ENCODE peak calls at places on chromosomes 1 and 21, in six cellular contexts. One of them, this sample, is unnamed.

GRCh38 chr1:153929981-153930948 is 7.5 kb upstream of the GATAD2B start:
- DNase-seq in mesenchymal stem cell: no peak
- DNase-seq in H1: no peak
- DNase-seq in H9: no peak
- DNase-seq in neuronal stem cell: no peak
- DNase-seq in IMR-90: no peak
- DNase-seq in this sample: no peak

GRCh38 chr21:35291963-35292627 is 243.0 kb upstream of the RUNX1 start:
- DNase-seq in mesenchymal stem cell: peak; percentile 88
- DNase-seq in H1: no peak
- DNase-seq in H9: no peak
- DNase-seq in neuronal stem cell: no peak
- DNase-seq in IMR-90: peak; percentile 52
- DNase-seq in this sample: peak; percentile 30

GRCh38 chr1:197862671-197863070 is 39.8 kb upstream of the C1orf53 start:
- DNase-seq in mesenchymal stem cell: no peak
- DNase-seq in H1: no peak
- DNase-seq in H9: no peak
- DNase-seq in neuronal stem cell: no peak
- DNase-seq in IMR-90: peak; percentile 12
- DNase-seq in this sample: no peak

GRCh38 chr1:914891-915280 is 8.8 kb upstream of the SAMD11 start:
- DNase-seq in mesenchymal stem cell: no peak
- DNase-seq in H1: no peak
- DNase-seq in H9: no peak
- DNase-seq in neuronal stem cell: no peak
- DNase-seq in IMR-90: no peak
- DNase-seq in this sample: no peak

GRCh38 chr1:228487336-228488106 is at the start of gene RNF187:
- DNase-seq in mesenchymal stem cell: no peak
- DNase-seq in H1: peak; percentile 95
- DNase-seq in H9: no peak
- DNase-seq in neuronal stem cell: no peak
- DNase-seq in IMR-90: peak; percentile 18
- DNase-seq in this sample: peak; percentile 87

GRCh38 chr1:17520473-17521319 is 18.8 kb upstream of the ARHGEF10L start:
- DNase-seq in mesenchymal stem cell: no peak
- DNase-seq in H1: no peak
- DNase-seq in H9: no peak
- DNase-seq in neuronal stem cell: no peak
- DNase-seq in IMR-90: no peak
- DNase-seq in this sample: no peak

GRCh38 chr1:18290740-18291412 is 183.3 kb downstream of the IGSF21 start:
- DNase-seq in mesenchymal stem cell: no peak
- DNase-seq in H1: no peak
- DNase-seq in H9: no peak
- DNase-seq in neuronal stem cell: no peak
- DNase-seq in IMR-90: no peak
- DNase-seq in this sample: no peak

GRCh38 chr1:88998716-88999115 is 6.3 kb upstream of the KYAT3 start:
- DNase-seq in mesenchymal stem cell: peak; percentile 73
- DNase-seq in H1: no peak
- DNase-seq in H9: no peak
- DNase-seq in neuronal stem cell: peak; percentile 67
- DNase-seq in IMR-90: peak; percentile 69
- DNase-seq in this sample: peak; percentile 61

GRCh38 chr1:92961896-92962752 is 862 bp upstream of the DIPK1A start:
- DNase-seq in mesenchymal stem cell: peak; percentile 67
- DNase-seq in H1: no peak
- DNase-seq in H9: peak; percentile 57
- DNase-seq in neuronal stem cell: peak; percentile 15
- DNase-seq in IMR-90: peak; percentile 38
- DNase-seq in this sample: peak; percentile 78

GRCh38 chr1:9340864-9341263 is 48.2 kb downstream of the SPSB1 start:
- DNase-seq in mesenchymal stem cell: no peak
- DNase-seq in H1: no peak
- DNase-seq in H9: no peak
- DNase-seq in neuronal stem cell: no peak
- DNase-seq in IMR-90: no peak
- DNase-seq in this sample: no peak

GRCh38 chr1:87979079-87979478 is 650.4 kb downstream of the LMO4 start:
- DNase-seq in mesenchymal stem cell: no peak
- DNase-seq in H1: no peak
- DNase-seq in H9: no peak
- DNase-seq in neuronal stem cell: no peak
- DNase-seq in IMR-90: no peak
- DNase-seq in this sample: no peak

GRCh38 chr21:44049606-44050005 is 37.5 kb downstream of the TRAPPC10 start:
- DNase-seq in mesenchymal stem cell: no peak
- DNase-seq in H1: no peak
- DNase-seq in H9: no peak
- DNase-seq in neuronal stem cell: no peak
- DNase-seq in IMR-90: no peak
- DNase-seq in this sample: no peak

GRCh38 chr1:48675251-48675650 is 101.4 kb downstream of the BEND5 start:
- DNase-seq in mesenchymal stem cell: no peak
- DNase-seq in H1: no peak
- DNase-seq in H9: no peak
- DNase-seq in neuronal stem cell: no peak
- DNase-seq in IMR-90: no peak
- DNase-seq in this sample: no peak

GRCh38 chr1:111517464-111518225 is 14.2 kb upstream of the ADORA3 start:
- DNase-seq in mesenchymal stem cell: no peak
- DNase-seq in H1: no peak
- DNase-seq in H9: no peak
- DNase-seq in neuronal stem cell: no peak
- DNase-seq in IMR-90: no peak
- DNase-seq in this sample: no peak

GRCh38 chr1:175409938-175410337 is 217.4 kb upstream of the KIAA0040 start:
- DNase-seq in mesenchymal stem cell: no peak
- DNase-seq in H1: no peak
- DNase-seq in H9: no peak
- DNase-seq in neuronal stem cell: no peak
- DNase-seq in IMR-90: no peak
- DNase-seq in this sample: no peak

GRCh38 chr1:53919675-53920066 is 25.7 kb downstream of the DIO1 start:
- DNase-seq in mesenchymal stem cell: peak; percentile 26
- DNase-seq in H1: no peak
- DNase-seq in H9: no peak
- DNase-seq in neuronal stem cell: no peak
- DNase-seq in IMR-90: peak; percentile 29
- DNase-seq in this sample: no peak

GRCh38 chr1:77831976-77832695 is 52.7 kb downstream of the MIGA1 start:
- DNase-seq in mesenchymal stem cell: peak; percentile 92
- DNase-seq in H1: no peak
- DNase-seq in H9: no peak
- DNase-seq in neuronal stem cell: no peak
- DNase-seq in IMR-90: peak; percentile 76
- DNase-seq in this sample: no peak

GRCh38 chr1:208510192-208510952 is 266.2 kb upstream of the PLXNA2 start:
- DNase-seq in mesenchymal stem cell: peak; percentile 76
- DNase-seq in H1: no peak
- DNase-seq in H9: no peak
- DNase-seq in neuronal stem cell: no peak
- DNase-seq in IMR-90: no peak
- DNase-seq in this sample: peak; percentile 96

DNA sequence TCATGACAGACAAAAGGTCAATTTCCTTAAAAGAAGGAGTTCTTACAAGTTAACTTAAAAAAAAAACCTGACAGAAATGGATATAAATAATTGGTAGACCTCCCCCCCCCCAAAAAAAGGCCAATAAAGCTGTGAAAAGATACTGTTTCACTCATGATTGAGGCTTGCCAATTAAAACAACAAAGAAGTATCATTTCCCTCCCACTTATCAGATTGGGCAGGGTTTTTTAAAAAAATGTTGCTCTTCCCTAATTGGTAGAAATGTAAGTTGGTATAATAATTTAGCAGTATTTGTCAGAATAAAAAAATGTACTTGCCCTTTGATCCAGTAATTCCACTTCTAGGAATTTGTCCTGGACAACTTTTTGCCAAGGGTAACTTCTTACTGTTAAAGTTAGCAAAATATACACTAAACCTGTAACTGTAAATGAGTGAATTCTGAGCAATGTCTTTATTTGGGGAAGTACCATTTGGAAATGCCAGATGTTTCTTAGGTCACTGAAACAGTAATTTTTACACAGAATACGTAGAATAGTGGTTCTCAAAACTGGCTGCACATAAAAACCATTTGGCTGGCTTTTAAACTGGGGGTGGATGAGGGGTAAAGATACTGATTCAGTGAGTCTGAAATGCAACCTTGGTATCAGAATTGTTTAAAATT is 17.5 kb downstream of the RNF2 start:
- DNase-seq in mesenchymal stem cell: no peak
- DNase-seq in H1: no peak
- DNase-seq in H9: no peak
- DNase-seq in neuronal stem cell: no peak
- DNase-seq in IMR-90: peak; percentile 68
- DNase-seq in this sample: no peak
- H3K27ac ChIP-seq in mesenchymal stem cell: no peak overlapping the region
- H3K27ac ChIP-seq in H1: no peak overlapping the region
- H3K27ac ChIP-seq in H9: no peak overlapping the region
- H3K27ac ChIP-seq in neuronal stem cell: no peak overlapping the region
- H3K27ac ChIP-seq in IMR-90: no peak overlapping the region
- H3K27ac ChIP-seq in this sample: no peak overlapping the region

DNA sequence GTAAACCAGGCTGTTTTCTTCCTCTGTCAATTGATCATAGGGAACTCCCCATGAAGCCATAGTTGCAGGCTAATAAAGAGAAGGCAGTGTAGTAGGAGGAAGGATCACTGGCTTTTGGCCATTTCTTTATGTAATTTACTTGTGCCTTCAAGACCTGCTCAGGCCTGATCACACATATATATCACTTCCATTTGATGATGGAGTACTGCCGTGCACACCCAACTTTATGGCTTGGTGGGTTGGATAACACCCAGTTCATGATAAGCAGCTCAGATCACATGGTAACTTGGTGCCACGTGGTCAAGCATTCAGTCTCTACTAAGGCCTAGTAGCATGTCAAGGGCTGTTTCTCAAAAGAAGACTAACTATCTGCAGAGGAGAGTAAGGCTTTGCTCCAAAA is 4.1 kb downstream of the MROH9 start:
- DNase-seq in mesenchymal stem cell: no peak
- DNase-seq in H1: no peak
- DNase-seq in H9: no peak
- DNase-seq in neuronal stem cell: no peak
- DNase-seq in IMR-90: no peak
- DNase-seq in this sample: no peak
- H4K91ac ChIP-seq in mesenchymal stem cell: no peak overlapping the region
- H4K91ac ChIP-seq in H1: no peak overlapping the region
- H4K91ac ChIP-seq in H9: no peak overlapping the region
- H4K91ac ChIP-seq in neuronal stem cell: no peak overlapping the region
- H4K91ac ChIP-seq in IMR-90: no peak overlapping the region
- H4K91ac ChIP-seq in this sample: no peak overlapping the region

GRCh38 chr1:24517898-24518297 is 15.3 kb downstream of the RCAN3 start:
- DNase-seq in mesenchymal stem cell: no peak
- DNase-seq in H1: no peak
- DNase-seq in H9: no peak
- DNase-seq in neuronal stem cell: no peak
- DNase-seq in IMR-90: no peak
- DNase-seq in this sample: no peak

GRCh38 chr1:24516506-24516905 is 13.9 kb downstream of the RCAN3 start:
- DNase-seq in mesenchymal stem cell: no peak
- DNase-seq in H1: no peak
- DNase-seq in H9: no peak
- DNase-seq in neuronal stem cell: no peak
- DNase-seq in IMR-90: no peak
- DNase-seq in this sample: no peak

GRCh38 chr1:24513691-24514090 is 11.1 kb downstream of the RCAN3 start:
- DNase-seq in mesenchymal stem cell: no peak
- DNase-seq in H1: no peak
- DNase-seq in H9: no peak
- DNase-seq in neuronal stem cell: no peak
- DNase-seq in IMR-90: no peak
- DNase-seq in this sample: no peak

GRCh38 chr1:24514946-24515345 is 12.3 kb downstream of the RCAN3 start:
- DNase-seq in mesenchymal stem cell: no peak
- DNase-seq in H1: no peak
- DNase-seq in H9: no peak
- DNase-seq in neuronal stem cell: no peak
- DNase-seq in IMR-90: no peak
- DNase-seq in this sample: no peak
- H3K27ac ChIP-seq in mesenchymal stem cell: no peak overlapping the region
- H3K27ac ChIP-seq in H1: no peak overlapping the region
- H3K27ac ChIP-seq in H9: no peak overlapping the region
- H3K27ac ChIP-seq in neuronal stem cell: no peak overlapping the region
- H3K27ac ChIP-seq in IMR-90: no peak overlapping the region
- H3K27ac ChIP-seq in this sample: no peak overlapping the region

DNA sequence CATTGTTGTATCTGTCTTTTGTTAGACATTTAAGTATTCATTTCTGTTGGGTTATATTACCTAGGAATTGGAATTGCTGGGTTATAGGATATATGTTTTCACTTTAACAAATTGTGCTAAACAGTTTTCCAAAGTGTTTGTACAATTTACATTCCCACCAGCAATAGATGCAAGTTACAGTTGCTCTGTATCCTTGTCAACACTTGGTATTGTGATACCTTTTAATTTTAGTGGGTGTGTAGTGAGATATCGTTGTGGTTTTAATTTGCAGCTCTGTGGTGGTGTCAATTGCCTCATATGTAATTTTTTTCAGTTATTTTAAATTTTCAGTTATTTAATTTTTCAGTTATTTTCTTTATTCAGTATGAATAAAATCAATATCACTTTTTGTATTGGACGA is 7.4 kb upstream of the DPH5 start:
- DNase-seq in mesenchymal stem cell: no peak
- DNase-seq in H1: no peak
- DNase-seq in H9: no peak
- DNase-seq in neuronal stem cell: no peak
- DNase-seq in IMR-90: no peak
- DNase-seq in this sample: no peak
- H4K91ac ChIP-seq in mesenchymal stem cell: no peak overlapping the region
- H4K91ac ChIP-seq in H1: no peak overlapping the region
- H4K91ac ChIP-seq in H9: no peak overlapping the region
- H4K91ac ChIP-seq in neuronal stem cell: no peak overlapping the region
- H4K91ac ChIP-seq in IMR-90: no peak overlapping the region
- H4K91ac ChIP-seq in this sample: no peak overlapping the region